ENCODE peak calls at places on chromosomes 4 and X, in seven cellular contexts. S, M, Z, C, W, V and E are unnamed samples. For H3K36me3, the result is how much of the 10 kb centered on the place peaks cover.

GRCh38 chr4:158938462-158939044 is 164.3 kb upstream of the RAPGEF2 start:
- DNase-seq in S (no peak), M (no peak), Z (no peak), C (no peak), W (no peak), V (no peak), E (no peak)

GRCh38 chr4:101346562-101347266 is 612 bp downstream of the PPP3CA start:
- DNase-seq in S (peak), M (peak), Z (peak), C (peak), W (peak), V (peak), E (peak)

GRCh38 chr4:168741281-168742173 is 244.7 kb downstream of the PALLD start:
- DNase-seq in S (no peak), M (no peak), Z (no peak), C (no peak), W (no peak), V (no peak), E (no peak)

GRCh38 chrX:3377560-3377959 is 31.1 kb upstream of the MXRA5 start:
- DNase-seq in S (no peak), M (no peak), Z (no peak), C (no peak), W (no peak), V (no peak), E (no peak)

GRCh38 chr4:76952631-76953587 is 3.4 kb downstream of the SEPTIN11 start:
- DNase-seq in S (no peak), M (no peak), Z (no peak), C (no peak), W (no peak), V (no peak), E (no peak)

GRCh38 chrX:153866302-153867019 is 19.5 kb downstream of the L1CAM start:
- DNase-seq in S (no peak), M (no peak), Z (no peak), C (no peak), W (no peak), V (no peak), E (no peak)

GRCh38 chr4:168200685-168201084 is 108.3 kb downstream of the ANXA10 start:
- DNase-seq in S (no peak), M (no peak), Z (no peak), C (no peak), W (no peak), V (no peak), E (no peak)

GRCh38 chr4:92359481-92359880 is 55.7 kb downstream of the GRID2 start:
- DNase-seq in S (no peak), M (no peak), Z (no peak), C (no peak), W (no peak), V (peak), E (no peak)

GRCh38 chr4:102217345-102217744 is 127.9 kb downstream of the SLC39A8 start:
- DNase-seq in S (no peak), M (no peak), Z (no peak), C (no peak), W (no peak), V (no peak), E (no peak)

GRCh38 chrX:136814847-136815634 is 34.3 kb upstream of the ARHGEF6 start:
- DNase-seq in S (no peak), M (no peak), Z (no peak), C (no peak), W (no peak), V (no peak), E (no peak)

DNA sequence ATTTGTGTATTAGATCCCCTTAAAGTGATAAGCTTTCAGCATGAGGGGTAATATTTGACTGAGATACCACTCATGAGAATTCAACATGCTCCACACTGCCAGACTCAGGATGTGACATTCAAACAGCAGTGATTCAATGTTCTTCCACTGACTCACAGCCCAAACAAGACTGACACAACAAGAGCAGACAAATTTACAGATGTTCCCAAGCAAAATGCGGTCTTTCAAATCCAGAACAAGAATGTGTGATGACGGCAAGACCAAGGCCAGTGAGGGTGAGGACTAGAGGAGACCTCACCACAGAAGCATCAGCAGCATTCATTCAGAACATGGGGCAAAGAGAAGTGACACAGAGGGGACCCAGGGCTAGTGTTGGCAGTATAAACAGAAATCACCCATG is 99.3 kb upstream of the GRIA3 start:
- DNase-seq in S (no peak), M (no peak), Z (no peak), C (no peak), W (no peak), V (no peak), E (no peak)
- H3K36me3 ChIP-seq in S (under half), M (under half), Z (under half), C (under half), W (under half), V (under half), E (under half)

GRCh38 chrX:50403903-50404302 is 66.7 kb downstream of the DGKK start:
- DNase-seq in S (no peak), M (no peak), Z (no peak), C (no peak), W (no peak), V (no peak), E (no peak)

GRCh38 chrX:50402886-50403285 is 67.7 kb downstream of the DGKK start:
- DNase-seq in S (no peak), M (no peak), Z (no peak), C (no peak), W (no peak), V (no peak), E (no peak)

DNA sequence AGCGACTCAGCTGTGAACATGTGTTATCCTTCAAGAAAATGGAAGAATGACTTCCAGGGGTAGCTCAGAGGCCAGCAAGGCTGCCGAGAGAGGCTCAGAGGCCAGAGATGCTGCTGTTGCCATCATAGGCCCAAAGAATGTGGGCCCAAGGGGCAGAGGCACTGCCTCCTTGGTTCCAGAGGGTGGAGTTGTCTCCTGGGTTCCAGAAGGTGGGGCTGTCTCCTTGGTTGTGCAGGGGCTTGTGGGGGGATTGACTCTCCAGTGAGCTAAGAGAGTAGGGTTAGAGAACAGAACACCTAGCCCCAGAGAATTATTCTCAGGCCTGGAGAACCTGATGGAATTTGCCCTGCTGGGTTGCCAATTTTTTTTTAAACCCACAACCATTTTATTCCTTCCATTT is 62.6 kb downstream of the DGKK start:
- DNase-seq in S (no peak), M (no peak), Z (no peak), C (no peak), W (no peak), V (no peak), E (no peak)
- TF ChIP-seq CTCF in S (no peak), M (no peak), Z (no peak), C (no peak), W (no peak), V (no peak), E (no peak)

DNA sequence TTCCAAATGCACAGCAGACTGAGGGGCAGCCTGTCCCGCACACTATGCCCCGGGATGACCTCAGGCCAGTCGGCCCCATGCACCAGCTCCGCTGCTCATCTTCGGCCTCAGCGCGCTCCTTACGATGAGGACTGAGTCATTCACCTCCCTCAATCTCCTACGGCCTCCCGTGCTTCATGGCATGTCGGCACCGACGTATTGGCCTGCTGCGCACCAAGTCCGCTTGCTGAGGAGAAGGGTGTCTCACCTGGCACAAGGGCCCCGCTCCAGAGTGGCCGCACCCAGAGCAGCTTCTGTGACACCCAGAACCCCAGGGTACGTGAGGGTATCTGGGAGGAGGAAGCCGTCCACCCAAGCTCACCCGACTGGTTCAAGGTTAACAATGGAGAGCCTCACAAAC is 35.5 kb downstream of the GAK start:
- DNase-seq in S (no peak), M (no peak), Z (no peak), C (no peak), W (no peak), V (no peak), E (no peak)
- H3K36me3 ChIP-seq in S (half or more), M (half or more), Z (under half), C (half or more), W (under half), V (half or more), E (half or more)

DNA sequence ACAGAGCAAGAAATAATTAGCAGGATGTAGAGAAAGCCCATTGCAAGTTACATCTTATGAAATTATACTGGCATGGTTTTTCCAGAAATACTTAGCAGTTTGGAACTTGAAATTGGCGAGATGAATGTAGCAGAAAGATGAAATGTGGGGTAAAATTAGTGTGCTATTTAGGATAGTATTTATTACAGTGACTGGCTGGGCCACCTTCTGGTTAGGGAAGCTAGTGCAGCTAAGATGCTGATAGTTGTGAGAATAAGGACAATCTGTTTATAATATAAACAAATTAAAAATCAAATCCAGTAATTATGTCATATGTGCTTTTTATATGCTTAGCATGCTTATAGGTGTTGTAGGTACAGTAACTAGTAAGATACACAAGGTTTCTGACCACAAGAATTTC is 74.8 kb downstream of the IL15 start:
- DNase-seq in S (no peak), M (no peak), Z (no peak), C (peak), W (peak), V (no peak), E (peak)
- TF ChIP-seq CTCF in S (peak), M (peak), Z (peak), C (peak), W (peak), V (no peak), E (peak)

GRCh38 chr4:39302901-39303300 is 63.3 kb downstream of the RFC1 start:
- DNase-seq in S (no peak), M (no peak), Z (no peak), C (no peak), W (no peak), V (no peak), E (no peak)
- H3K36me3 ChIP-seq in S (half or more), M (under half), Z (half or more), C (half or more), W (half or more), V (half or more), E (under half)

DNA sequence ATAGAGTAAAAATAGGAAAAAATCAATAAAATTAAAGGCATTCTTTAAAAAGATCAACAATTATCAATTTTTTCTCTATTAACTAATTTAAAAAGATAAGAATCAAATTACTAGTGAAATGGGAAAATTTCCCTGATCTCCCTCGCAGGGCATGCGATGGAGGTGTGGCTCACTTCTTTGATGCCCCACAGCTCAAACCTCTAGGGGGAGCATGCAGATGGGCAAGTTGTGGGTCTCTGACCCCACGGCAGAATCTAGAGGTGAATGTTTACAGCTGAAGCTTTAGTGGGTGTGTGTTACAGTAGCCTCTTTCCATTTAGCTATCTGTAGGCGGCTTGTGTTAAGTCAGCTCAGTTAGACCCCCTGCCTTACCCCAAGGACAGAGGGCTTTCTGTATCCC is 1348.8 kb downstream of the PCDH18 start:
- DNase-seq in S (no peak), M (no peak), Z (no peak), C (no peak), W (no peak), V (no peak), E (no peak)
- TF ChIP-seq CTCF in S (no peak), M (no peak), Z (no peak), C (no peak), W (no peak), V (no peak), E (no peak)

GRCh38 chr4:2944882-2945526 is 18.2 kb downstream of the NOP14 start:
- DNase-seq in S (no peak), M (no peak), Z (no peak), C (no peak), W (no peak), V (no peak), E (no peak)

GRCh38 chr4:2944091-2944482 is 19.1 kb downstream of the NOP14 start:
- DNase-seq in S (no peak), M (no peak), Z (no peak), C (no peak), W (no peak), V (no peak), E (no peak)

GRCh38 chr4:2942532-2943363 is 20.5 kb downstream of the NOP14 start:
- DNase-seq in S (no peak), M (no peak), Z (no peak), C (no peak), W (no peak), V (peak), E (no peak)

GRCh38 chr4:2942037-2942531 is 21.1 kb downstream of the NOP14 start:
- DNase-seq in S (no peak), M (no peak), Z (no peak), C (no peak), W (no peak), V (no peak), E (peak)

DNA sequence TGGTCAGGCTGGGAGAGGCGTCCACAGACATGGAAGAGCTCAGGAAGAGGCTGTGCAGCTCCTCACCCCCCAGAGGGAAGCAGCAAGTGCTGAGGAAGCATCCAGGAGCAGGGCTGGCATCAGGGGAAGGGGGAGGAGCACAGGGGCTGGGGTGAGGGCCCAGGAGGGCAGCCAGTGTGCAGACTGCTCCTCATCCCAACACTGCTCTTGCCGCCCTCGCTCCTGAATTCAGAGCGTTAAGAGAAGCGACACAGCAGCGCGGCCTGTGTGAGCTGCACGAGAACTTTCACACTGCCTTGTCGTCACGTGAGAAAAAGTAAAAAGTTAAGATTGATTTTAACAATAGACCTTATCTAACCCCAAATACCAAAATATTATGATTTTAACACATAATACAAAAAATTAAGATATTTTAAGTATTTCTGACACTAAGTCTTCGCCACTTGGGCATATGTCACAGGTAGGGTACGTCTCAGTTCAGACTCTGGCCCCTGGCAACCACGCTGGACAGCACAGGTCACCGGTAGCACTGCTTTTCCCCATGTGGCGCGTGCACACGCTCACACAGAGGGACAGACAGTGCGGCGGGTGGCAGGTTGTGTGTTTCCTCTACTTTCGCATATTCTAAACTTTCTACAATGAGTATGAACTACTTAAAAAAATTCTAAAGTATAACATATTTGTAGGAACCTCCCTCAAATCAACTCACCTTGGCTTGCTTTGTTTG is 19.7 kb downstream of the NOP14 start:
- DNase-seq in S (no peak), M (no peak), Z (no peak), C (no peak), W (no peak), V (no peak), E (no peak)
- H3K36me3 ChIP-seq in S (half or more), M (half or more), Z (half or more), C (half or more), W (half or more), V (half or more), E (half or more)

GRCh38 chr4:37968747-37969146 is 8.5 kb downstream of the PTTG2 start:
- DNase-seq in S (no peak), M (no peak), Z (no peak), C (no peak), W (no peak), V (no peak), E (no peak)

GRCh38 chr4:37967749-37968148 is 7.6 kb downstream of the PTTG2 start:
- DNase-seq in S (no peak), M (no peak), Z (no peak), C (no peak), W (no peak), V (no peak), E (no peak)

GRCh38 chr4:37973481-37973880 is 13.3 kb downstream of the PTTG2 start:
- DNase-seq in S (no peak), M (no peak), Z (no peak), C (no peak), W (no peak), V (no peak), E (no peak)

GRCh38 chr4:37971202-37971601 is 11.0 kb downstream of the PTTG2 start:
- DNase-seq in S (no peak), M (no peak), Z (no peak), C (no peak), W (no peak), V (no peak), E (no peak)

GRCh38 chr4:37970702-37971101 is 10.5 kb downstream of the PTTG2 start:
- DNase-seq in S (peak), M (peak), Z (peak), C (peak), W (peak), V (peak), E (no peak)
- TF ChIP-seq CTCF in S (peak), M (peak), Z (peak), C (peak), W (peak), V (no peak), E (peak)

GRCh38 chrX:71578253-71579135 is at the start of gene GCNA:
- DNase-seq in S (no peak), M (no peak), Z (no peak), C (no peak), W (no peak), V (no peak), E (no peak)

GRCh38 chrX:71579136-71579989 is 1.1 kb downstream of the GCNA start:
- DNase-seq in S (no peak), M (no peak), Z (no peak), C (no peak), W (no peak), V (no peak), E (no peak)

GRCh38 chrX:71577682-71578081 is 555 bp upstream of the GCNA start:
- DNase-seq in S (no peak), M (no peak), Z (no peak), C (no peak), W (no peak), V (no peak), E (no peak)

GRCh38 chrX:71573591-71573990 is 4.6 kb upstream of the GCNA start:
- DNase-seq in S (no peak), M (no peak), Z (no peak), C (no peak), W (no peak), V (no peak), E (no peak)
- H3K36me3 ChIP-seq in S (under half), M (under half), Z (half or more), C (half or more), W (under half), V (half or more), E (under half)

GRCh38 chrX:18351774-18352173 is 2.7 kb downstream of the SCML2 start:
- DNase-seq in S (no peak), M (no peak), Z (no peak), C (no peak), W (no peak), V (no peak), E (no peak)

GRCh38 chrX:18348047-18348446 is 6.4 kb downstream of the SCML2 start:
- DNase-seq in S (no peak), M (no peak), Z (no peak), C (no peak), W (no peak), V (no peak), E (no peak)

GRCh38 chrX:18354369-18355329 is at the start of gene SCML2:
- DNase-seq in S (peak), M (no peak), Z (peak), C (peak), W (peak), V (peak), E (peak)

GRCh38 chrX:18353931-18354368 is 538 bp downstream of the SCML2 start:
- DNase-seq in S (no peak), M (no peak), Z (peak), C (no peak), W (peak), V (no peak), E (no peak)
- TF ChIP-seq CTCF in S (no peak), M (no peak), Z (peak), C (no peak), W (no peak), V (no peak), E (no peak)